ENCODE peak calls at places on chromosomes 16 and 17, in six cellular contexts. One of them, this sample, is unnamed.
A peak's percentile ranks its signal among the peaks of the same experiment; 100 is the strongest.

GRCh38 chr17:32822996-32823395 is 53.9 kb downstream of the MYO1D start:
- DNase-seq in tibial artery: no peak
- DNase-seq in A549: no peak
- DNase-seq in dorsolateral prefrontal cortex: no peak
- DNase-seq in cardiac muscle cell: peak; percentile 18
- DNase-seq in CD8-positive, alpha-beta memory T cell: no peak
- DNase-seq in this sample: no peak

GRCh38 chr16:57801098-57801855 is 1.0 kb downstream of the KIFC3 start:
- DNase-seq in tibial artery: no peak
- DNase-seq in A549: peak; percentile 73
- DNase-seq in dorsolateral prefrontal cortex: no peak
- DNase-seq in cardiac muscle cell: peak; percentile 65
- DNase-seq in CD8-positive, alpha-beta memory T cell: no peak
- DNase-seq in this sample: no peak

GRCh38 chr17:48054238-48055185 is 6.4 kb downstream of the NFE2L1 start:
- DNase-seq in tibial artery: peak; percentile 88
- DNase-seq in A549: no peak
- DNase-seq in dorsolateral prefrontal cortex: peak; percentile 87
- DNase-seq in cardiac muscle cell: peak; percentile 90
- DNase-seq in CD8-positive, alpha-beta memory T cell: no peak
- DNase-seq in this sample: peak; percentile 78

GRCh38 chr17:59361916-59362810 is 30.7 kb downstream of the YPEL2 start:
- DNase-seq in tibial artery: peak; percentile 64
- DNase-seq in A549: no peak
- DNase-seq in dorsolateral prefrontal cortex: no peak
- DNase-seq in cardiac muscle cell: peak; percentile 70
- DNase-seq in CD8-positive, alpha-beta memory T cell: peak; percentile 72
- DNase-seq in this sample: no peak

GRCh38 chr17:61591018-61591417 is at the start of gene NACA2:
- DNase-seq in tibial artery: no peak
- DNase-seq in A549: no peak
- DNase-seq in dorsolateral prefrontal cortex: no peak
- DNase-seq in cardiac muscle cell: no peak
- DNase-seq in CD8-positive, alpha-beta memory T cell: no peak
- DNase-seq in this sample: no peak

GRCh38 chr17:34499576-34499975 is 79.8 kb upstream of the TMEM132E start:
- DNase-seq in tibial artery: no peak
- DNase-seq in A549: peak; percentile 29
- DNase-seq in dorsolateral prefrontal cortex: no peak
- DNase-seq in cardiac muscle cell: peak; percentile 29
- DNase-seq in CD8-positive, alpha-beta memory T cell: no peak
- DNase-seq in this sample: no peak

GRCh38 chr16:636206-637080 is at the start of gene METTL26:
- DNase-seq in tibial artery: peak; percentile 97
- DNase-seq in A549: peak; percentile 96
- DNase-seq in dorsolateral prefrontal cortex: peak; percentile 96
- DNase-seq in cardiac muscle cell: peak; percentile 95
- DNase-seq in CD8-positive, alpha-beta memory T cell: peak; percentile 94
- DNase-seq in this sample: peak; percentile 99

GRCh38 chr17:17719966-17720543 is 38.8 kb downstream of the RAI1 start:
- DNase-seq in tibial artery: no peak
- DNase-seq in A549: no peak
- DNase-seq in dorsolateral prefrontal cortex: no peak
- DNase-seq in cardiac muscle cell: no peak
- DNase-seq in CD8-positive, alpha-beta memory T cell: no peak
- DNase-seq in this sample: no peak

GRCh38 chr17:83009414-83010322 is 69.7 kb upstream of the METRNL start:
- DNase-seq in tibial artery: no peak
- DNase-seq in A549: no peak
- DNase-seq in dorsolateral prefrontal cortex: no peak
- DNase-seq in cardiac muscle cell: no peak
- DNase-seq in CD8-positive, alpha-beta memory T cell: no peak
- DNase-seq in this sample: no peak

GRCh38 chr16:81705261-81705660 is 73.8 kb upstream of the PLCG2 start:
- DNase-seq in tibial artery: no peak
- DNase-seq in A549: no peak
- DNase-seq in dorsolateral prefrontal cortex: no peak
- DNase-seq in cardiac muscle cell: no peak
- DNase-seq in CD8-positive, alpha-beta memory T cell: no peak
- DNase-seq in this sample: no peak

GRCh38 chr16:25108054-25108453 is 3.5 kb upstream of the LCMT1 start:
- DNase-seq in tibial artery: no peak
- DNase-seq in A549: peak; percentile 52
- DNase-seq in dorsolateral prefrontal cortex: no peak
- DNase-seq in cardiac muscle cell: no peak
- DNase-seq in CD8-positive, alpha-beta memory T cell: peak; percentile 64
- DNase-seq in this sample: no peak

GRCh38 chr16:76787394-76787793 is 403.6 kb upstream of the MON1B start:
- DNase-seq in tibial artery: no peak
- DNase-seq in A549: no peak
- DNase-seq in dorsolateral prefrontal cortex: no peak
- DNase-seq in cardiac muscle cell: no peak
- DNase-seq in CD8-positive, alpha-beta memory T cell: no peak
- DNase-seq in this sample: no peak

GRCh38 chr16:19284207-19284606 is 1.3 kb upstream of the CLEC19A start:
- DNase-seq in tibial artery: no peak
- DNase-seq in A549: peak; percentile 72
- DNase-seq in dorsolateral prefrontal cortex: peak; percentile 46
- DNase-seq in cardiac muscle cell: no peak
- DNase-seq in CD8-positive, alpha-beta memory T cell: no peak
- DNase-seq in this sample: peak; percentile 50

GRCh38 chr17:50151937-50152547 is 1.6 kb upstream of the PPP1R9B start:
- DNase-seq in tibial artery: peak; percentile 92
- DNase-seq in A549: peak; percentile 96
- DNase-seq in dorsolateral prefrontal cortex: peak; percentile 93
- DNase-seq in cardiac muscle cell: peak; percentile 94
- DNase-seq in CD8-positive, alpha-beta memory T cell: peak; percentile 61
- DNase-seq in this sample: peak; percentile 78

GRCh38 chr17:6670571-6670970 is 19.0 kb downstream of the C17orf100 start:
- DNase-seq in tibial artery: no peak
- DNase-seq in A549: no peak
- DNase-seq in dorsolateral prefrontal cortex: no peak
- DNase-seq in cardiac muscle cell: no peak
- DNase-seq in CD8-positive, alpha-beta memory T cell: no peak
- DNase-seq in this sample: no peak

GRCh38 chr17:59914274-59914854 is 21.4 kb downstream of the RPS6KB1 start:
- DNase-seq in tibial artery: no peak
- DNase-seq in A549: peak; percentile 52
- DNase-seq in dorsolateral prefrontal cortex: no peak
- DNase-seq in cardiac muscle cell: peak; percentile 63
- DNase-seq in CD8-positive, alpha-beta memory T cell: peak; percentile 40
- DNase-seq in this sample: no peak

GRCh38 chr17:82105882-82106696 is 8.1 kb upstream of the FASN start:
- DNase-seq in tibial artery: no peak
- DNase-seq in A549: peak; percentile 82
- DNase-seq in dorsolateral prefrontal cortex: peak; percentile 29
- DNase-seq in cardiac muscle cell: peak; percentile 58
- DNase-seq in CD8-positive, alpha-beta memory T cell: peak; percentile 59
- DNase-seq in this sample: no peak

GRCh38 chr16:15960124-15960971 is 10.9 kb downstream of the ABCC1 start:
- DNase-seq in tibial artery: no peak
- DNase-seq in A549: no peak
- DNase-seq in dorsolateral prefrontal cortex: no peak
- DNase-seq in cardiac muscle cell: no peak
- DNase-seq in CD8-positive, alpha-beta memory T cell: no peak
- DNase-seq in this sample: no peak

GRCh38 chr17:61904094-61904710 is 23.6 kb downstream of the INTS2 start:
- DNase-seq in tibial artery: no peak
- DNase-seq in A549: no peak
- DNase-seq in dorsolateral prefrontal cortex: no peak
- DNase-seq in cardiac muscle cell: no peak
- DNase-seq in CD8-positive, alpha-beta memory T cell: peak; percentile 12
- DNase-seq in this sample: no peak

GRCh38 chr17:489758-490329 is 137.2 kb upstream of the RPH3AL start:
- DNase-seq in tibial artery: no peak
- DNase-seq in A549: peak; percentile 67
- DNase-seq in dorsolateral prefrontal cortex: no peak
- DNase-seq in cardiac muscle cell: peak; percentile 57
- DNase-seq in CD8-positive, alpha-beta memory T cell: peak; percentile 79
- DNase-seq in this sample: no peak

GRCh38 chr17:226773-227580 is 45.5 kb upstream of the DOC2B start:
- DNase-seq in tibial artery: no peak
- DNase-seq in A549: no peak
- DNase-seq in dorsolateral prefrontal cortex: peak; percentile 67
- DNase-seq in cardiac muscle cell: peak; percentile 23
- DNase-seq in CD8-positive, alpha-beta memory T cell: no peak
- DNase-seq in this sample: no peak

GRCh38 chr17:64006361-64007088 is 8.4 kb downstream of the PRR29 start:
- DNase-seq in tibial artery: peak; percentile 49
- DNase-seq in A549: no peak
- DNase-seq in dorsolateral prefrontal cortex: no peak
- DNase-seq in cardiac muscle cell: peak; percentile 49
- DNase-seq in CD8-positive, alpha-beta memory T cell: no peak
- DNase-seq in this sample: no peak

GRCh38 chr17:16516594-16517018 is 24.6 kb upstream of the LRRC75A start:
- DNase-seq in tibial artery: peak; percentile 63
- DNase-seq in A549: peak; percentile 47
- DNase-seq in dorsolateral prefrontal cortex: peak; percentile 27
- DNase-seq in cardiac muscle cell: peak; percentile 74
- DNase-seq in CD8-positive, alpha-beta memory T cell: no peak
- DNase-seq in this sample: peak; percentile 26

GRCh38 chr17:40542562-40543411 is 22.5 kb downstream of the CCR7 start:
- DNase-seq in tibial artery: peak; percentile 95
- DNase-seq in A549: peak; percentile 100
- DNase-seq in dorsolateral prefrontal cortex: no peak
- DNase-seq in cardiac muscle cell: peak; percentile 99
- DNase-seq in CD8-positive, alpha-beta memory T cell: no peak
- DNase-seq in this sample: no peak

GRCh38 chr16:59573528-59574271 is 839.6 kb upstream of the GOT2 start:
- DNase-seq in tibial artery: no peak
- DNase-seq in A549: peak; percentile 95
- DNase-seq in dorsolateral prefrontal cortex: no peak
- DNase-seq in cardiac muscle cell: peak; percentile 69
- DNase-seq in CD8-positive, alpha-beta memory T cell: no peak
- DNase-seq in this sample: no peak

GRCh38 chr17:72373910-72374741 is 253.3 kb downstream of the SOX9 start:
- DNase-seq in tibial artery: no peak
- DNase-seq in A549: no peak
- DNase-seq in dorsolateral prefrontal cortex: peak; percentile 84
- DNase-seq in cardiac muscle cell: peak; percentile 34
- DNase-seq in CD8-positive, alpha-beta memory T cell: no peak
- DNase-seq in this sample: no peak

GRCh38 chr16:4680673-4681470 is 12.5 kb upstream of the NUDT16L1 start:
- DNase-seq in tibial artery: no peak
- DNase-seq in A549: no peak
- DNase-seq in dorsolateral prefrontal cortex: peak; percentile 87
- DNase-seq in cardiac muscle cell: no peak
- DNase-seq in CD8-positive, alpha-beta memory T cell: no peak
- DNase-seq in this sample: peak; percentile 23
- H3K27ac ChIP-seq in tibial artery: no peak overlapping the region
- H3K27ac ChIP-seq in A549: no peak overlapping the region
- H3K27ac ChIP-seq in dorsolateral prefrontal cortex: peak overlapping the region; percentile 32
- H3K27ac ChIP-seq in cardiac muscle cell: peak overlapping the region; percentile 51
- H3K27ac ChIP-seq in CD8-positive, alpha-beta memory T cell: no peak overlapping the region
- H3K27ac ChIP-seq in this sample: peak overlapping the region; percentile 67

DNA sequence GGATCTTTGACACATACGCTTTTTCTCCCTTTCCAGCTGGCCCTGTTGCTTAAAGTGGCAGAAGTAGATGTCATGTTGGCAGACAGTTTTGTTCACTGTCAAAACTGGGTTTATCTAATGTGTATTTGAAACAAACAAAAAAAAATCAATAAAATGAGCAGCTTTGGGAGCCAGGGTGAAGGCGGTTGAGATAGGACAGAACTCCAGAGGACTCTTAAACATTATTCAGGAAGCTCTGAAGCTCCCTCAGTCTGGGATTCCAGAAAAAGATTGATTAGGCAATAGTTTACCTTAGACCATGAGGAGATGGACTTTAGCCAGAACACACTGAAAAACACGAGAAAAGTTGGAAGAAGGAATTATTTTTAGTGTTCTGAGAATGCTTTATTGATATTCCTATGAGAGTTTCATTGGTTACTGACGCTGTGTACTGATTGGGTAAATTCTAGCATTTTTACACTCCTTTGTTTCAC is 656.8 kb downstream of the WWOX start:
- DNase-seq in tibial artery: no peak
- DNase-seq in A549: no peak
- DNase-seq in dorsolateral prefrontal cortex: no peak
- DNase-seq in cardiac muscle cell: no peak
- DNase-seq in CD8-positive, alpha-beta memory T cell: no peak
- DNase-seq in this sample: no peak
- H3K27ac ChIP-seq in tibial artery: no peak overlapping the region
- H3K27ac ChIP-seq in A549: no peak overlapping the region
- H3K27ac ChIP-seq in dorsolateral prefrontal cortex: no peak overlapping the region
- H3K27ac ChIP-seq in cardiac muscle cell: no peak overlapping the region
- H3K27ac ChIP-seq in CD8-positive, alpha-beta memory T cell: no peak overlapping the region
- H3K27ac ChIP-seq in this sample: no peak overlapping the region

DNA sequence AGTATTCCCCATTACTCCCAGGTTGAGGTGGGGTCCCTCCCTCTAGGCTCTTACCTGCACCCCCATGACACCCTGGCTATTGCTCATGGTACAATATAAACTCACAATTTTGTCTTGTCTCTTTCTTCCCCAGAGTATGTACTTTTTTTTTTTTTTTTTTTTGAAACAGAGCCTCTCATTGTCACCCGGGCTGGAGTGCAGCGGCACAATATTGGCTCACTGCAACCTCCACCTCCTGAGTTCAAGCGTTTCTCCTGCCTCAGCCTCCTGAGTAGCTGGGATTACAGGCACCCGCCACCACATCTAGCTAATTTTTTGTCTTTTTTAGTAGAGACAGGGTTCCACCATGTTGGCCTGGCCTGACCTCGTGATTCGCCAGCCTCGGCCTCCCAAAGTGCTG is 8.5 kb downstream of the KANSL1 start:
- DNase-seq in tibial artery: no peak
- DNase-seq in A549: no peak
- DNase-seq in dorsolateral prefrontal cortex: no peak
- DNase-seq in cardiac muscle cell: no peak
- DNase-seq in CD8-positive, alpha-beta memory T cell: no peak
- DNase-seq in this sample: no peak
- H3K27ac ChIP-seq in tibial artery: no peak overlapping the region
- H3K27ac ChIP-seq in A549: no peak overlapping the region
- H3K27ac ChIP-seq in dorsolateral prefrontal cortex: no peak overlapping the region
- H3K27ac ChIP-seq in cardiac muscle cell: peak overlapping the region; percentile 21
- H3K27ac ChIP-seq in CD8-positive, alpha-beta memory T cell: no peak overlapping the region
- H3K27ac ChIP-seq in this sample: no peak overlapping the region

DNA sequence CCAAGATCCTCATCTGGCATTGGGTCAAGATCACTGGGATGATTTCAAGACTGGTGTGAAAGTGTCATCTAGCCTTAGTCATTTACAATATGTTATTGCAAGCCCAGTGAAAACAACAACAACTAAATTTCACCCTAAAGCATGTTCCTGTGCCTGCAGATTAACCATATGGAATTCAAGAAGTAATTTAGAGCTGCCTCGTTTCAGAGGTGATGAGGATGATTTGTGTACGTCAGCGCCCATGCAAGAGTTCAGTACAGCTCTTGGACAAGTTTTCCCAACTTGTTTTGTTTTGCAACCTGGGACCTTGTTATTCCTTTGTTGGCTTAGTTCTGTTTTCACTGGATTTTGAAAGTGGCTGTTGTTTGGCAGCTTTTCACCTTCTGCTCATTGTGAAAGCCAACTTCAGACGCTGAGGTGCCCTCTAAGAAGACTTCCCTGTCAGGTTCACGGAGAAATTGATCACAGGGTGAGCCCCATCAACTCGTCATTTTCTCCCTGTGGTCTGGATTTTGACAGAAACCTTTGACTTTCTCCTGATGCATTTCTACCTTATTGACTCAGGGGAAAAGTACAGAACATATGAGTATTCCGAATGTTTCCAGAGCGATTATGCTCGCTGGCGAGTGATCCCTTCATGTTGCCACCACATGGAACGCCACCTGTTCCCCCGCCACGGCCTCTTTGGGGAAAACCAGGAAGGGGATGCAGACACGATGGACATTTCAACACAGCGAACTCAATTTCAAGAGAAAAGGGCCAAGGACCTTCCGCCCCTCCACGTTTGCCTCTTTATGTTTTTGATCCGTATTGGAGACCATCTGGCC is 85.6 kb downstream of the FOXL1 start:
- DNase-seq in tibial artery: no peak
- DNase-seq in A549: peak; percentile 8
- DNase-seq in dorsolateral prefrontal cortex: no peak
- DNase-seq in cardiac muscle cell: peak; percentile 63
- DNase-seq in CD8-positive, alpha-beta memory T cell: no peak
- DNase-seq in this sample: no peak
- H3K27ac ChIP-seq in tibial artery: peak overlapping the region; percentile 27
- H3K27ac ChIP-seq in A549: peak overlapping the region; percentile 90
- H3K27ac ChIP-seq in dorsolateral prefrontal cortex: no peak overlapping the region
- H3K27ac ChIP-seq in cardiac muscle cell: no peak overlapping the region
- H3K27ac ChIP-seq in CD8-positive, alpha-beta memory T cell: no peak overlapping the region
- H3K27ac ChIP-seq in this sample: no peak overlapping the region

This sample was measured in caudate nucleus.